ENCODE peak calls at places on chromosomes 2 and 18, in five cellular contexts. E, C, U, K and B are unnamed samples.

GRCh38 chr18:5693637-5694175 is 149.9 kb upstream of the EPB41L3 start:
- DNase-seq in U (no peak), C (no peak), K (no peak), E (no peak), B (no peak)

GRCh38 chr2:64401501-64401880 is 52.5 kb upstream of the LGALSL start:
- DNase-seq in K (no peak), E (no peak), U (no peak), C (no peak), B (no peak)

GRCh38 chr2:239138610-239139009 is 262.2 kb downstream of the HDAC4 start:
- DNase-seq in C (no peak), U (no peak), E (no peak), K (no peak), B (no peak)

GRCh38 chr2:65514555-65515195 is 82.3 kb upstream of the SPRED2 start:
- DNase-seq in E (no peak), K (no peak), C (no peak), U (no peak), B (no peak)

GRCh38 chr2:56014075-56014730 is 90.6 kb upstream of the EFEMP1 start:
- DNase-seq in K (no peak), E (no peak), C (peak), U (no peak), B (no peak)

GRCh38 chr2:219987830-219988229 is 360.4 kb downstream of the SLC4A3 start:
- DNase-seq in K (no peak), C (no peak), E (no peak), U (no peak), B (no peak)

GRCh38 chr2:151523825-151524224 is 114.1 kb downstream of the RIF1 start:
- DNase-seq in U (no peak), C (no peak), K (no peak), E (no peak), B (no peak)

GRCh38 chr2:29606105-29606871 is 315.1 kb downstream of the ALK start:
- DNase-seq in U (no peak), C (no peak), K (no peak), E (no peak), B (no peak)

GRCh38 chr2:18402-19271 is 27.7 kb downstream of the FAM110C start:
- DNase-seq in E (no peak), C (no peak), U (no peak), K (peak), B (no peak)

GRCh38 chr2:167190053-167190452 is 301.8 kb downstream of the XIRP2 start:
- DNase-seq in E (peak), U (no peak), C (peak), K (no peak), B (no peak)

GRCh38 chr18:43904209-43904837 is 627.0 kb upstream of the SYT4 start:
- DNase-seq in K (no peak), E (no peak), C (no peak), U (no peak), B (no peak)

GRCh38 chr18:9658111-9658641 is 43.8 kb upstream of the PPP4R1 start:
- DNase-seq in E (no peak), C (no peak), U (no peak), K (peak), B (no peak)

GRCh38 chr2:185222311-185222710 is 516.3 kb upstream of the FSIP2 start:
- DNase-seq in K (no peak), U (no peak), E (no peak), C (no peak), B (no peak)

GRCh38 chr2:313991-314390 is 26.1 kb upstream of the ALKAL2 start:
- DNase-seq in K (no peak), U (no peak), C (no peak), E (no peak), B (no peak)

GRCh38 chr2:143716527-143716926 is 587.3 kb downstream of the ARHGAP15 start:
- DNase-seq in C (no peak), U (no peak), E (no peak), K (no peak), B (no peak)

GRCh38 chr2:240613781-240614180 is 11.5 kb upstream of the GPR35 start:
- DNase-seq in C (no peak), U (no peak), K (no peak), E (no peak), B (no peak)

GRCh38 chr18:10519999-10520935 is 5.6 kb upstream of the NAPG start:
- DNase-seq in E (peak), U (peak), K (peak), C (peak), B (peak)

GRCh38 chr2:220556658-220557057 is 929.2 kb downstream of the SLC4A3 start:
- DNase-seq in E (no peak), C (no peak), K (no peak), U (no peak), B (no peak)

GRCh38 chr2:233165895-233166661 is 85.4 kb upstream of the ATG16L1 start:
- DNase-seq in K (peak), E (peak), C (no peak), U (peak), B (no peak)

GRCh38 chr2:94879314-94879981 is 8.2 kb downstream of the TEKT4 start:
- DNase-seq in U (no peak), C (no peak), E (no peak), K (no peak), B (no peak)

GRCh38 chr2:60439219-60439974 is 114.1 kb downstream of the BCL11A start:
- DNase-seq in K (peak), U (peak), E (peak), C (no peak), B (peak)

GRCh38 chr2:65429799-65430514 is 2.4 kb downstream of the SPRED2 start:
- DNase-seq in E (no peak), C (no peak), K (no peak), U (no peak), B (no peak)

GRCh38 chr2:136538489-136538888 is 226.9 kb upstream of the THSD7B start:
- DNase-seq in U (no peak), C (no peak), E (peak), K (no peak), B (no peak)

GRCh38 chr2:102940684-102941083 is 178.9 kb downstream of the TMEM182 start:
- DNase-seq in E (no peak), C (no peak), K (no peak), U (no peak), B (no peak)